ENCODE peak calls at places on chromosomes 3 and 15, in nine cellular contexts. G is HEK293T; D is ecto neural progenitor cell; B is dermis microvascular lymphatic vessel endothelial cell; I is activated CD8-positive, alpha-beta memory T cell treated with anti-CD3 and anti-CD28 coated beads, Interleukin-2, amount 50 U/mL, for 4 hours; F is AG08395; K is T-helper 2 cell; S is activated T-cell treated with anti-CD3 and anti-CD28 coated beads for 1 hour; W is frontal cortex. O is an unnamed sample.

GRCh38 chr3:126846316-126846715 is 136.6 kb upstream of the PLXNA1 start:
- DNase-seq in B (no peak), K (no peak), W (no peak), G (no peak), I (no peak), S (no peak), D (no peak), F (no peak), O (peak; percentile 39)

GRCh38 chr3:119647177-119647576 is 13.2 kb downstream of the POPDC2 start:
- DNase-seq in I (no peak), G (no peak), F (no peak), D (no peak), S (no peak), B (peak; percentile 86), W (no peak), K (no peak), O (no peak)

GRCh38 chr3:196792771-196793170 is 53.1 kb downstream of the PAK2 start:
- DNase-seq in D (no peak), B (peak; percentile 56), W (no peak), G (no peak), F (no peak), K (no peak), S (no peak), I (no peak), O (no peak)

GRCh38 chr15:80906159-80906775 is 83.4 kb downstream of the MESD start:
- DNase-seq in W (no peak), B (no peak), D (no peak), K (no peak), G (peak; percentile 46), F (no peak), S (no peak), I (no peak), O (no peak)

GRCh38 chr3:67828486-67829010 is 174.1 kb upstream of the SUCLG2 start:
- DNase-seq in W (no peak), G (no peak), D (no peak), K (no peak), B (no peak), I (no peak), F (no peak), S (no peak), O (no peak)

GRCh38 chr3:68088216-68088615 is 433.8 kb upstream of the SUCLG2 start:
- DNase-seq in I (peak; percentile 56), D (no peak), S (peak; percentile 9), K (peak; percentile 31), G (no peak), W (no peak), B (no peak), F (no peak), O (no peak)

GRCh38 chr3:130374033-130374432 is 28.6 kb downstream of the COL6A5 start:
- DNase-seq in S (no peak), I (no peak), K (no peak), D (no peak), B (no peak), F (no peak), W (no peak), G (no peak), O (no peak)

GRCh38 chr15:38563723-38564519 is 693 bp downstream of the RASGRP1 start:
- DNase-seq in B (peak; percentile 54), S (peak; percentile 81), D (peak; percentile 83), W (peak; percentile 73), F (peak; percentile 58), K (peak; percentile 78), G (peak; percentile 57), I (peak; percentile 91), O (peak; percentile 85)

GRCh38 chr15:28955160-28955502 is 69.4 kb downstream of the APBA2 start:
- DNase-seq in G (peak; percentile 40), I (no peak), S (no peak), B (peak; percentile 17), F (no peak), D (peak; percentile 41), W (no peak), K (no peak), O (no peak)

GRCh38 chr3:27080126-27080525 is 289.1 kb downstream of the NEK10 start:
- DNase-seq in B (no peak), K (no peak), G (no peak), D (no peak), F (peak; percentile 50), W (no peak), S (no peak), I (no peak), O (no peak)

O was measured in GM03348.